ENCODE peak calls at places on chromosome 14, in four cellular contexts. S is breast epithelium, R is NB4, C is suprapubic skin. A is an unnamed sample.

GRCh38 chr14:68976160-68977067 is 2.7 kb downstream of the ACTN1 start:
- DNase-seq in S (no peak), R (peak; percentile 26), C (no peak), A (no peak)

GRCh38 chr14:38221077-38221476 is 13.4 kb downstream of the SSTR1 start:
- DNase-seq in S (no peak), R (no peak), C (no peak), A (no peak)

GRCh38 chr14:50704454-50705010 is 36.4 kb upstream of the SAV1 start:
- DNase-seq in S (no peak), R (no peak), C (no peak), A (no peak)

GRCh38 chr14:91649930-91650329 is 82.0 kb downstream of the CATSPERB start:
- DNase-seq in S (no peak), R (peak; percentile 30), C (no peak), A (peak; percentile 34)

GRCh38 chr14:65703996-65704395 is 291.5 kb downstream of the FUT8 start:
- DNase-seq in S (no peak), R (no peak), C (no peak), A (no peak)

GRCh38 chr14:39948235-39948634 is 516.0 kb upstream of the FBXO33 start:
- DNase-seq in S (no peak), R (no peak), C (no peak), A (no peak)

GRCh38 chr14:67940894-67941455 is 121.4 kb downstream of the RAD51B start:
- DNase-seq in S (no peak), R (no peak), C (no peak), A (no peak)

GRCh38 chr14:65838565-65838964 is 426.0 kb downstream of the FUT8 start:
- DNase-seq in S (no peak), R (no peak), C (no peak), A (no peak)

GRCh38 chr14:40164083-40164482 is 731.9 kb upstream of the FBXO33 start:
- DNase-seq in S (no peak), R (no peak), C (no peak), A (no peak)

GRCh38 chr14:95452176-95452889 is 64.1 kb downstream of the SYNE3 start:
- DNase-seq in S (no peak), R (peak; percentile 40), C (no peak), A (no peak)

GRCh38 chr14:38171197-38171596 is 36.5 kb upstream of the SSTR1 start:
- DNase-seq in S (no peak), R (no peak), C (no peak), A (no peak)

GRCh38 chr14:100547633-100548294 is 39.5 kb downstream of the BEGAIN start:
- DNase-seq in S (no peak), R (peak; percentile 90), C (peak; percentile 82), A (peak; percentile 59)

GRCh38 chr14:99698642-99699041 is 14.5 kb downstream of the CYP46A1 start:
- DNase-seq in S (no peak), R (no peak), C (no peak), A (no peak)

GRCh38 chr14:101072945-101073597 is 169.5 kb upstream of the RTL1 start:
- DNase-seq in S (peak; percentile 86), R (peak; percentile 98), C (peak; percentile 47), A (peak; percentile 18)

GRCh38 chr14:65804752-65805473 is 392.4 kb downstream of the FUT8 start:
- DNase-seq in S (no peak), R (no peak), C (no peak), A (no peak)

GRCh38 chr14:56798447-56799326 is 11.6 kb downstream of the OTX2 start:
- DNase-seq in S (no peak), R (no peak), C (no peak), A (no peak)

GRCh38 chr14:56660677-56661389 is 81.2 kb downstream of the TMEM260 start:
- DNase-seq in S (no peak), R (no peak), C (no peak), A (no peak)

GRCh38 chr14:95507701-95508103 is 8.7 kb downstream of the SYNE3 start:
- DNase-seq in S (no peak), R (peak; percentile 71), C (peak; percentile 80), A (no peak)

GRCh38 chr14:71365305-71365865 is 458.1 kb downstream of the PCNX1 start:
- DNase-seq in S (no peak), R (no peak), C (no peak), A (no peak)

GRCh38 chr14:63224196-63224595 is 20.0 kb downstream of the RHOJ start:
- DNase-seq in S (no peak), R (no peak), C (no peak), A (no peak)

GRCh38 chr14:26412421-26412820 is 185.4 kb downstream of the NOVA1 start:
- DNase-seq in S (no peak), R (no peak), C (no peak), A (no peak)

GRCh38 chr14:105440554-105440900 is 20.9 kb downstream of the MTA1 start:
- DNase-seq in S (no peak), R (no peak), C (no peak), A (no peak)

GRCh38 chr14:104149617-104150141 is 11.3 kb downstream of the KIF26A start:
- DNase-seq in S (no peak), R (peak; percentile 73), C (no peak), A (no peak)

GRCh38 chr14:44782775-44783238 is 178.9 kb downstream of the KLHL28 start:
- DNase-seq in S (no peak), R (no peak), C (no peak), A (no peak)

GRCh38 chr14:55851301-55851700 is 266.9 kb upstream of the PELI2 start:
- DNase-seq in S (no peak), R (no peak), C (no peak), A (no peak)

GRCh38 chr14:34328178-34328577 is 133.9 kb downstream of the SPTSSA start:
- DNase-seq in S (no peak), R (no peak), C (no peak), A (no peak)

GRCh38 chr14:21647380-21647779 is 6.3 kb upstream of the OR4E2 start:
- DNase-seq in S (no peak), R (no peak), C (no peak), A (no peak)

GRCh38 chr14:50037837-50038236 is 78.5 kb downstream of the VCPKMT start:
- DNase-seq in S (no peak), R (no peak), C (no peak), A (no peak)

GRCh38 chr14:88955470-88955869 is 131.0 kb downstream of the TTC8 start:
- DNase-seq in S (no peak), R (no peak), C (no peak), A (no peak)

GRCh38 chr14:55730602-55731001 is 150.6 kb downstream of the KTN1 start:
- DNase-seq in S (no peak), R (no peak), C (no peak), A (no peak)

GRCh38 chr14:42624980-42625761 is 1018.5 kb downstream of the LRFN5 start:
- DNase-seq in S (no peak), R (no peak), C (no peak), A (no peak)

GRCh38 chr14:69626132-69626500 is 14.7 kb downstream of the SUSD6 start:
- DNase-seq in S (no peak), R (no peak), C (no peak), A (no peak)

GRCh38 chr14:94120667-94121335 is 8.6 kb downstream of the IFI27L2 start:
- DNase-seq in S (no peak), R (no peak), C (peak; percentile 20), A (no peak)

GRCh38 chr14:106308839-106309389 is 782.5 kb downstream of the TMEM121 start:
- DNase-seq in S (no peak), R (peak; percentile 81), C (no peak), A (no peak)

GRCh38 chr14:34685819-34686428 is 28.5 kb downstream of the CFL2 start:
- DNase-seq in S (no peak), R (no peak), C (no peak), A (no peak)

GRCh38 chr14:89430271-89430620 is 13.2 kb upstream of the FOXN3 start:
- DNase-seq in S (no peak), R (no peak), C (no peak), A (no peak)

GRCh38 chr14:95085321-95085720 is 72.0 kb downstream of the DICER1 start:
- DNase-seq in S (no peak), R (no peak), C (no peak), A (no peak)

GRCh38 chr14:68664225-68664681 is 128.6 kb downstream of the ZFP36L1 start:
- DNase-seq in S (no peak), R (no peak), C (no peak), A (no peak)

GRCh38 chr14:97379091-97379531 is 581.9 kb downstream of the VRK1 start:
- DNase-seq in S (no peak), R (peak; percentile 5), C (no peak), A (no peak)

DNA sequence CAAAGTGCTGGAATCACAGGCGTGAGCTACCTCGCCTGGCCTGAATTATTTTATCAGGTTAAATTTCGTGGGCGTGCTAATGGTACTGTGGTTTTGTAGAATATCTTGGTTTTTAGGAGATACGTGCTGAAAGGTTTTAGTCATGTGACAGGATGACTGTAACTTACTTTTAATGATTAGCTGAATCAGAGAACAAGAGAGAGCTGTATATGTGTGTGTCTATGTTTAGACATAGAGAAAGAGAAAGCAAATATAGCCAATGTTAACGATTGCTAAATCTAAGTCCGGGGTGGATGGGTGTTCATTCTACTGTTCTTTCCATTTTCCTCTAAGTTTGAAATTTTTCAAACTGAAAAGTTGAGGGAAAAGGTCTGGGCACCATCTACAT is 9.2 kb upstream of the PNMA1 start:
- DNase-seq in S (no peak), R (no peak), C (no peak), A (no peak)
- TF ChIP-seq CTCF in S (no peak), R (no peak), C (no peak), A (no peak)

DNA sequence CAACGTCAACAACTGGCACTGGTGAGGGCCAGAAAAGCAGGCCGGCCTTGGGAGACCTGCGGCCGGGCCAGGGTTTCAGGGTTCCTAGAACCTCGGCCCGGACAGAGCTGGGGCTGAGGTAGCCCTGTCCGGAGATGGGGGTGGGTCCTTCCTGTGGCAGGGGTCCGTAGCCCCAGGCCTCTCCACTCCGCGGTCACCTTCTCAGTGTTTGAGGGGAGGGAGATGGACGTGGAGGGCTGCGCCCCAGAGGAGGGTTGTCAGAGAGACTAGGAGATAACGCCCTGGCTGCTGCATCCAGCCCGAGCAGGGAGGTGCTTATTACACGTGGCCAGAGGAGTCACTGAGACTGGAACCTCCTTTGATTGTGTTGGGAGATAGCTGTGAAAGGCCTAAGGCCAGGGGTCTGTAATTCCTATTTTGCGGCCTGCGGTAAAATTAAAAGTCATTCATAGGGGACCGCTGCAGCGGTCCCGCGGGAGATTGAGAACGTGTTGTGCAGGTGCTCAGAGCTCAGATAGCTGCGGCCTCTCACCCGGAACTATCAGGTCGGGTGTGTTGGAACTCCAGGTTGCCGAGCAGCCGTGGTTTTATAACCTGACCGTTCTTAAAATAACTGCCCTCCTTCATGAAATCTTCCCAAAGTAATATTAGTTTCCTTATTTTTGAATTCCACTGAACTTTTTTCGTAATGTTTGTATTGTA is 507 bp downstream of the AHSA1 start:
- DNase-seq in S (no peak), R (peak; percentile 65), C (no peak), A (no peak)
- TF ChIP-seq POLR2A in S (no peak), R (no peak), C (no peak), A (no peak)

GRCh38 chr14:53715390-53715730 is 241.3 kb downstream of the BMP4 start:
- DNase-seq in S (no peak), R (no peak), C (no peak), A (no peak)
- H3K4me3 ChIP-seq in S (peak overlapping the region; percentile 48), R (no peak overlapping the region), C (peak overlapping the region; percentile 1), A (peak overlapping the region; percentile 2)

GRCh38 chr14:36583242-36584166 is 1.1 kb upstream of the NKX2-8 start:
- DNase-seq in S (no peak), R (no peak), C (no peak), A (no peak)
- TF ChIP-seq CTCF in S (no peak), R (no peak), C (no peak), A (no peak)

GRCh38 chr14:93081875-93082570 is 33.7 kb downstream of the ITPK1 start:
- DNase-seq in S (no peak), R (peak; percentile 53), C (no peak), A (no peak)
- TF ChIP-seq POLR2A in S (no peak), R (no peak), C (no peak), A (no peak)